ENCODE peak calls at places on chromosomes 1 and 21, in six cellular contexts. B is CD4-positive, alpha-beta T cell; R is brain microvascular endothelial cell; Q is IMR-90; X is lung; E is CD8-positive, alpha-beta T cell. N is an unnamed sample.

GRCh38 chr1:176745945-176746344 is 283.0 kb downstream of the PAPPA2 start:
- DNase-seq in X (no peak), E (no peak), B (no peak), Q (no peak), R (no peak), N (no peak)

GRCh38 chr1:74767490-74767889 is 34.5 kb downstream of the TYW3 start:
- DNase-seq in B (no peak), R (peak; percentile 11), Q (peak; percentile 2), X (no peak), E (no peak), N (no peak)

GRCh38 chr1:207823880-207824566 is 72.2 kb downstream of the CD46 start:
- DNase-seq in X (peak; percentile 85), R (peak; percentile 94), E (peak; percentile 80), B (peak; percentile 71), Q (peak; percentile 97), N (peak; percentile 92)

GRCh38 chr1:22420456-22421053 is 31.1 kb upstream of the ZBTB40 start:
- DNase-seq in R (peak; percentile 84), X (peak; percentile 87), Q (peak; percentile 74), B (peak; percentile 54), E (peak; percentile 65), N (peak; percentile 73)

GRCh38 chr21:25373126-25374082 is 233.9 kb downstream of the MRPL39 start:
- DNase-seq in B (no peak), Q (no peak), R (no peak), X (no peak), E (no peak), N (no peak)

GRCh38 chr1:173295391-173295790 is 88.3 kb upstream of the TNFSF4 start:
- DNase-seq in Q (no peak), X (no peak), B (no peak), R (no peak), E (no peak), N (no peak)

GRCh38 chr21:42861311-42862122 is 17.8 kb downstream of the WDR4 start:
- DNase-seq in E (no peak), R (no peak), X (no peak), B (no peak), Q (no peak), N (no peak)

GRCh38 chr1:54581621-54582035 is 33.6 kb downstream of the ACOT11 start:
- DNase-seq in R (peak; percentile 11), X (peak; percentile 93), E (no peak), Q (peak; percentile 71), B (no peak), N (no peak)

GRCh38 chr1:216071227-216071626 is 352.0 kb downstream of the USH2A start:
- DNase-seq in B (no peak), X (no peak), R (no peak), Q (no peak), E (no peak), N (no peak)

GRCh38 chr1:53326598-53327182 is 1.2 kb downstream of the LRP8 start:
- DNase-seq in B (no peak), X (peak; percentile 36), E (no peak), Q (no peak), R (peak; percentile 2), N (peak; percentile 47)

GRCh38 chr1:207565546-207566468 is 69.8 kb downstream of the CR1 start:
- DNase-seq in X (no peak), R (peak; percentile 18), B (no peak), Q (no peak), E (no peak), N (no peak)

GRCh38 chr1:209883341-209883971 is 54.6 kb upstream of the SYT14 start:
- DNase-seq in R (peak; percentile 81), Q (peak; percentile 89), B (no peak), X (no peak), E (no peak), N (no peak)
- TF ChIP-seq CTCF in R (peak; percentile 46), Q (no peak), B (no peak), X (no peak), E (no peak), N (no peak)

GRCh38 chr1:33372677-33373076 is 51.8 kb upstream of the A3GALT2 start:
- DNase-seq in E (no peak), R (no peak), Q (no peak), B (no peak), X (no peak), N (no peak)
- TF ChIP-seq CTCF in E (no peak), R (peak; percentile 34), Q (no peak), B (no peak), X (no peak), N (no peak)

GRCh38 chr21:26811031-26811430 is 34.2 kb downstream of the ADAMTS1 start:
- DNase-seq in X (no peak), E (no peak), Q (peak; percentile 82), R (peak; percentile 63), B (no peak), N (no peak)

GRCh38 chr21:26806734-26807372 is 38.4 kb downstream of the ADAMTS1 start:
- DNase-seq in R (peak; percentile 42), E (no peak), Q (peak; percentile 81), B (no peak), X (no peak), N (no peak)

GRCh38 chr21:26810266-26810665 is 34.9 kb downstream of the ADAMTS1 start:
- DNase-seq in E (no peak), Q (peak; percentile 87), X (no peak), B (no peak), R (no peak), N (no peak)

GRCh38 chr21:26813426-26813998 is 31.7 kb downstream of the ADAMTS1 start:
- DNase-seq in Q (no peak), R (no peak), X (no peak), B (no peak), E (no peak), N (no peak)

DNA sequence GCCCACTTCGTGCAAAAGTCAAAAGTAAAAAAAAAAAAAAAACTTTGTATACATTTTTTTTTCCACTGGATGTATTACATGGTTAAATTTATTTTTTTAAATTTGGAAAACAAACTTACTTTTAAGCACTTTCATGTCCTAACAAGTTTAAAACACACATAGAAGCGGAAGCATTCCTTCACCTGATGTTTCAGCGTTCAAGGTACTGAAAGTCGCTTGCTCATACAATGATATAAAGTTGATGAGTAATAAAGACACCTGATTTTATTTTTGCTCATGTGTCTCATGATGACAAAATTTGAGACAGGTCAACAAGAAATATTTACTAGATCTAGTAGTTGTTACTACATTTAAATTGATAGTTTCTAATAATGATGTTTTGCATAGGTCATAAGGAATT is 35.5 kb downstream of the ADAMTS1 start:
- DNase-seq in Q (no peak), B (no peak), R (no peak), E (no peak), X (no peak), N (no peak)
- TF ChIP-seq CTCF in Q (no peak), B (no peak), R (no peak), E (no peak), X (no peak), N (no peak)

GRCh38 chr1:185441608-185442007 is 124.6 kb upstream of the IVNS1ABP start:
- DNase-seq in E (no peak), R (peak; percentile 81), Q (peak; percentile 74), X (no peak), B (no peak), N (no peak)

GRCh38 chr1:185442065-185442464 is 125.0 kb upstream of the IVNS1ABP start:
- DNase-seq in Q (peak; percentile 29), E (no peak), B (no peak), R (no peak), X (no peak), N (no peak)

GRCh38 chr1:185445594-185445993 is 128.6 kb upstream of the IVNS1ABP start:
- DNase-seq in R (no peak), Q (no peak), B (no peak), X (no peak), E (no peak), N (no peak)

GRCh38 chr1:185446131-185446530 is 129.1 kb upstream of the IVNS1ABP start:
- DNase-seq in X (no peak), R (no peak), B (no peak), Q (no peak), E (no peak), N (no peak)

DNA sequence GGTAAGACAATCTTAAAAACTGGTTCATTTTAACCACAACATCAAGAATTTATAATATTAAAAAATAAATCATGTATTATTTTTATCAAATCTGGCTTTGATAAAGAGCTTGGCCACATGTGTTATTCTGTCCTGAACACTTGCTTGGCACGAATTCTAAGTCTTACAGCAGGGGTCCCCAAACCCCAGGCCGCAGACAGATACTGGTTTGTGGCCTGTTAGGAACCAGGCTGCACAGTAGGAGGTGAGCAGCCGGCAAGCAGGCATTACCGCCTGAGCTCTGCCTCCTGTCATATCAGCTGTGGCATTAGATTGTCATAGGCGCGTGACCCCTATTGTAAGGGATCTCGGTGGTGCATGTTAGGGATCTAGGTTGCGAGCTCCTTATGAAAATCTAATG is 127.6 kb upstream of the IVNS1ABP start:
- DNase-seq in X (no peak), Q (no peak), B (no peak), R (no peak), E (no peak), N (no peak)
- TF ChIP-seq CTCF in X (no peak), Q (no peak), B (no peak), R (no peak), E (no peak), N (no peak)

DNA sequence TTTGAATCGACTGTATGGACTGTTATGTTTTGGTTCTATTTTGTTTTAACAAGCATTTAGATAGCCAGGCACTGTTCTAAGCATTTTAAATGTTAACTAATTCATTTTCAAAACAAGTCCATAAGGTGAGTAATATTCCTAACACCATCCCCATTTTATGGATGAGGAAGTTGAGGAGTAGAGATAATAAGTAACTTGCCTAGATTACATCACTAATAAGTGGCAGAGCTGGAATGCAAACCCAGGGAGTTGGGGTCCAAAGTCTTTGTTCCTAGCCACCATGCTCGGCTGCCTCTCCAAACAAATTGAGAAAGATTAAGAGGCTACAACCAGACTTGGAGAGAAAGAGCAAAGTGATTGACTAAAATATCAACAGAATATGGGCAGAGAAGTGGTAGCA is 12.6 kb upstream of the LEPR start:
- DNase-seq in B (no peak), Q (no peak), R (no peak), X (no peak), E (no peak), N (no peak)
- TF ChIP-seq CTCF in B (no peak), Q (no peak), R (no peak), X (no peak), E (no peak), N (no peak)

GRCh38 chr1:214550339-214551051 is 907 bp downstream of the PTPN14 start:
- DNase-seq in E (no peak), Q (no peak), X (no peak), B (no peak), R (no peak), N (no peak)
- TF ChIP-seq CTCF in E (no peak), Q (no peak), X (no peak), B (no peak), R (no peak), N (no peak)

GRCh38 chr21:38032402-38032801 is 116.1 kb upstream of the KCNJ6 start:
- DNase-seq in E (no peak), X (no peak), B (no peak), Q (no peak), R (no peak), N (no peak)

GRCh38 chr21:38027901-38028300 is 111.6 kb upstream of the KCNJ6 start:
- DNase-seq in R (peak; percentile 5), X (no peak), E (no peak), B (no peak), Q (no peak), N (no peak)
- TF ChIP-seq CTCF in R (no peak), X (no peak), E (no peak), B (no peak), Q (no peak), N (no peak)